ENCODE peak calls at places on chromosomes 3 and 15, in four cellular contexts. A is GM12878, O is K562, Q is HepG2. X is an unnamed sample.

GRCh38 chr3:194773216-194773615 is 87.5 kb downstream of the FAM43A start:
- DNase-seq in A (no peak), Q (no peak), O (no peak), X (no peak)

GRCh38 chr3:71109241-71109976 is 474.1 kb downstream of the FOXP1 start:
- DNase-seq in O (no peak), Q (no peak), A (no peak), X (no peak)

GRCh38 chr3:107370902-107371301 is 6.3 kb upstream of the CCDC54 start:
- DNase-seq in A (no peak), O (no peak), Q (no peak), X (no peak)

GRCh38 chr3:165658027-165658426 is 179.2 kb downstream of the BCHE start:
- DNase-seq in Q (no peak), A (no peak), O (no peak), X (no peak)

GRCh38 chr3:46685446-46685845 is 8.0 kb downstream of the ALS2CL start:
- DNase-seq in O (no peak), Q (no peak), A (no peak), X (no peak)

GRCh38 chr3:60809857-60810256 is 441.4 kb downstream of the FHIT start:
- DNase-seq in Q (peak; percentile 16), A (no peak), O (no peak), X (no peak)

GRCh38 chr3:12356175-12356574 is 67.3 kb downstream of the PPARG start:
- DNase-seq in Q (no peak), O (no peak), A (no peak), X (no peak)

GRCh38 chr3:101279765-101280385 is 40.5 kb downstream of the IMPG2 start:
- DNase-seq in A (no peak), Q (no peak), O (no peak), X (no peak)

GRCh38 chr3:48694610-48695051 is 8.9 kb upstream of the NCKIPSD start:
- DNase-seq in A (no peak), O (no peak), Q (no peak), X (no peak)

GRCh38 chr3:19888428-19889152 is 45.4 kb downstream of the EFHB start:
- DNase-seq in A (no peak), Q (no peak), O (peak; percentile 24), X (no peak)

GRCh38 chr3:145639207-145639606 is 521.8 kb downstream of the PLOD2 start:
- DNase-seq in A (no peak), Q (no peak), O (no peak), X (no peak)

GRCh38 chr3:129608087-129608935 is 1.8 kb upstream of the PLXND1 start:
- DNase-seq in A (no peak), O (peak; percentile 50), Q (no peak), X (peak; percentile 54)

GRCh38 chr3:188279696-188280398 is 125.9 kb downstream of the LPP start:
- DNase-seq in O (no peak), A (no peak), Q (no peak), X (no peak)

GRCh38 chr3:70829101-70829500 is 516.7 kb upstream of the MDFIC2 start:
- DNase-seq in O (no peak), Q (no peak), A (no peak), X (no peak)

GRCh38 chr3:186530415-186530814 is 13.8 kb downstream of the CRYGS start:
- DNase-seq in Q (no peak), A (no peak), O (no peak), X (no peak)

GRCh38 chr3:98038876-98039275 is 3.8 kb upstream of the GABRR3 start:
- DNase-seq in Q (no peak), A (no peak), O (no peak), X (no peak)

GRCh38 chr3:53079147-53079546 is 33.3 kb upstream of the SFMBT1 start:
- DNase-seq in Q (no peak), A (no peak), O (no peak), X (no peak)

GRCh38 chr3:61610316-61610715 is 48.9 kb downstream of the PTPRG start:
- DNase-seq in A (no peak), O (no peak), Q (no peak), X (no peak)

GRCh38 chr3:111739241-111739952 is 119.7 kb upstream of the PHLDB2 start:
- DNase-seq in O (no peak), A (no peak), Q (peak; percentile 91), X (no peak)

GRCh38 chr15:83290236-83290635 is 5.8 kb upstream of the BNC1 start:
- DNase-seq in O (peak; percentile 27), A (no peak), Q (no peak), X (no peak)

GRCh38 chr15:83287541-83288027 is 3.1 kb upstream of the BNC1 start:
- DNase-seq in A (no peak), Q (no peak), O (no peak), X (no peak)

GRCh38 chr15:83285979-83286553 is 1.6 kb upstream of the BNC1 start:
- DNase-seq in O (no peak), Q (no peak), A (no peak), X (no peak)

GRCh38 chr15:83289160-83289559 is 4.7 kb upstream of the BNC1 start:
- DNase-seq in Q (no peak), A (no peak), O (no peak), X (no peak)

DNA sequence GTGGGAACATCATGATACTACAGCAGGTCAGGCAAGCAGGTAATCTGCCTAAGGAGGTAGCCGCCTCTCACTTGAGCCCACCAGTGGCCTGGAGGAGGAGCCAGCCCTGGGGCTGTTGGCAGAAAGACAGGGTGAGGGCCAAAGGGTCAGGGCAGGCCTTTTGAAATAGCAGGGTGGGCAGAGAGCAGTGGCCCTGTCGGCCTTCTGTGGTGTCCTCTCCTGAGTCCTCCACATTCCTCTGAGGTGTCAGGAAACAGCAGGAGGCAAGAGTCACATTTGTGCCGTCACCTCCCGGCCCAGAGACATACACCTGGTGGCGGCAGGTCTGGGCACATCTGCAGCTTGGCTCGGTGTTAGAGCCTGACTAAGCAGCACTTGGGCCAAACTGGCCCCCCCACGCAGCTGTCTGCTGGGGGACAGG is 3.9 kb upstream of the BNC1 start:
- DNase-seq in A (no peak), Q (no peak), O (no peak), X (peak; percentile 15)
- TF ChIP-seq TCF7 in A (no peak), Q (no peak), O (no peak), X (no peak)

DNA sequence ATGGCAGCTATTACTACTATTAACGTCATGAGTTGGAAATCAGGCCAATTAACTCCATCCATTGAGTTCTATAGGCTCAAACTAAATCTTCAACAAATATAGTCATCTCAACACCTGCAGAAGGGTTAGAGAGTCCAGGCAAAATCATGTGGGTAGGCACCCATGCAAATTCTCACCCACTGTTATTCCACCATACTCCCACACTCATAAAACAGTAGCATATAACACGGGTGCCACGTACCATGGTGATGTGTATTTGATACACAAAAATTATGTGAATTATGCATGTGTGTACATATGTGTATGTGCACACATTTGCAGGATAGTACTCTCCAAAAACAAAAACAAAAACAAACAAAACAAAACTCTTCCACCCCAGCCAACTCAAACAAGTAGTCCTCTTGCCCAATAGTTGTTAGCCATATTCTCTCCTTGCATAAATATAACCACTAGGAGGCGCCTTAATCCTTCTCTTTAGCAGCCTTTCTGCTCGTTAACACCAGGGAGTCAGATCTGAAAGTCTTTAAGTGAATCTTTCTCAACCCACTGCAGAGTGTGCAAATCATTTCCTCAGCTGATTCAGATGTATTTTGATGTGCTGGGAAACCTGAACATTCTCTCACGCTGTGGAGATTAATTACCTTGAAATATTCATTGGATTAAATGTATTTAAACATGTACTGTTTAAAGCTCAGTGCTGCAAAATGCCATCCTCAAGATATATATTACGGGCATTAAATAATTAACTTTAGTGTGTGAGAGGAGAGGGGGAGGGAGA is 38.0 kb upstream of the COPB2 start:
- DNase-seq in A (peak; percentile 16), Q (peak; percentile 74), O (peak; percentile 70), X (no peak)
- TF ChIP-seq TCF7 in A (no peak), Q (no peak), O (no peak), X (no peak)

GRCh38 chr3:50515565-50516047 is 12.2 kb upstream of the CACNA2D2 start:
- DNase-seq in Q (peak; percentile 12), O (no peak), A (no peak), X (peak; percentile 59)
- TF ChIP-seq TCF7 in Q (no peak), O (no peak), A (no peak), X (no peak)

GRCh38 chr3:177852001-177852400 is 654.7 kb upstream of the TBL1XR1 start:
- DNase-seq in A (no peak), O (no peak), Q (peak; percentile 3), X (no peak)
- TF ChIP-seq TCF7 in A (no peak), O (no peak), Q (no peak), X (no peak)

GRCh38 chr15:90812881-90813280 is 55.5 kb upstream of the FURIN start:
- DNase-seq in O (no peak), A (no peak), Q (no peak), X (no peak)
- TF ChIP-seq TCF7 in O (no peak), A (no peak), Q (no peak), X (no peak)

DNA sequence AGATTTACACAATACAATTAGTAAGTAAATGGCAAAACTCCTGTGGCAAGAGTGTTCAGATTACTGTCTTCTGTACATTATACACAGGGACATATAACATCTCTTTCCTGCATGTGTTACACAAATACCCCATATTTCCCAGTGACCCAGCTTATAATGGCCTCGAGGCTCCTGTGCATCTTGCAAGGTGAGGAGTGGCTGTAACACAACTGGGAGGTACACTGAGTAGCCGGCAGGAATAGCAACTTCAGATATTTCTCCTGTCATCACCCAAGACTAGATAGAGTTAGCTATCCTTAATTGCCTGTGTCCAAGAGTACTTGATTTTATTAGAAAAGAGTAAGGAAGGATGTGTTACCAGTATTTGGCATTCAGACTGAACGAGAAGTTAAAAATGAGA is 5.6 kb downstream of the GMPS start:
- DNase-seq in A (no peak), O (no peak), Q (no peak), X (no peak)
- TF ChIP-seq TCF7 in A (no peak), O (no peak), Q (no peak), X (no peak)

GRCh38 chr15:99404454-99404853 is 153.2 kb downstream of the LRRC28 start:
- DNase-seq in A (no peak), O (no peak), Q (no peak), X (no peak)

GRCh38 chr15:99406716-99407487 is 155.6 kb downstream of the LRRC28 start:
- DNase-seq in O (no peak), A (no peak), Q (no peak), X (no peak)

GRCh38 chr15:99406120-99406519 is 154.8 kb downstream of the LRRC28 start:
- DNase-seq in O (no peak), A (no peak), Q (no peak), X (no peak)

GRCh38 chr15:99401971-99402732 is 150.9 kb downstream of the LRRC28 start:
- DNase-seq in O (no peak), A (no peak), Q (no peak), X (no peak)

DNA sequence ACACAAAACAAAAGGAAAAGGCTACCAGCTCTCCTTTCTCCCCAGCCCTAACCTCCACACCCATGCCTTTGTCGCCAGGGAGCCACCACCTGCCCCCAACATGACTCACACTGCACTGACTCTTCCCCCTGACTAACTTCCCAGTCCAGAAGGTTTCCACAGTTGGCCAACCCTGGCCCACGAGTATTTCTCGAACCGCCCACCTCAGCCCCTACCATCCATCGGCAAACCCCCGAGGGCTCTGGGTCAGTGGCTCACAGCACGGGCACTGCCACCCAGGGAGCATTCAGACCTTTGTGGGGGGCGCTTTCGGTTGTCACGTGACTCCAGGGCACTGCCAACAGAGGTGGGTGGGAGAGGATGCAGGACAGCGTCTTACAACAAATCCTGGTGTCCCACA is 152.3 kb downstream of the LRRC28 start:
- DNase-seq in O (no peak), Q (no peak), A (no peak), X (no peak)
- TF ChIP-seq TCF7 in O (no peak), Q (no peak), A (no peak), X (no peak)